ENCODE peak calls at places on chromosomes 5 and 9, in ten cellular contexts. One of them, this sample, is unnamed.

GRCh38 chr9:21294325-21294724 is 10.8 kb downstream of the IFNA5 start:
- DNase-seq in cardiac muscle cell: no peak
- DNase-seq in ovary: no peak
- DNase-seq in pancreas: no peak
- DNase-seq in neuronal stem cell: no peak
- DNase-seq in H7: no peak
- DNase-seq in OCI-LY7: no peak
- DNase-seq in adipocyte: no peak
- DNase-seq in endodermal cell: no peak
- DNase-seq in fibroblast of lung: peak; percentile 64
- DNase-seq in this sample: no peak

GRCh38 chr5:43400082-43400481 is 12.1 kb downstream of the CCL28 start:
- DNase-seq in neuronal stem cell: no peak
- DNase-seq in ovary: no peak
- DNase-seq in cardiac muscle cell: no peak
- DNase-seq in OCI-LY7: no peak
- DNase-seq in adipocyte: peak; percentile 55
- DNase-seq in fibroblast of lung: peak; percentile 29
- DNase-seq in endodermal cell: no peak
- DNase-seq in pancreas: no peak
- DNase-seq in H7: no peak
- DNase-seq in this sample: no peak

GRCh38 chr9:77516781-77517180 is 131.3 kb downstream of the GNA14 start:
- DNase-seq in fibroblast of lung: no peak
- DNase-seq in adipocyte: no peak
- DNase-seq in H7: no peak
- DNase-seq in OCI-LY7: no peak
- DNase-seq in neuronal stem cell: no peak
- DNase-seq in ovary: no peak
- DNase-seq in endodermal cell: no peak
- DNase-seq in cardiac muscle cell: no peak
- DNase-seq in pancreas: no peak
- DNase-seq in this sample: no peak

GRCh38 chr9:6818292-6818922 is 60.6 kb downstream of the KDM4C start:
- DNase-seq in ovary: no peak
- DNase-seq in H7: no peak
- DNase-seq in OCI-LY7: no peak
- DNase-seq in neuronal stem cell: no peak
- DNase-seq in fibroblast of lung: no peak
- DNase-seq in pancreas: no peak
- DNase-seq in endodermal cell: no peak
- DNase-seq in adipocyte: no peak
- DNase-seq in cardiac muscle cell: no peak
- DNase-seq in this sample: no peak

GRCh38 chr5:66671305-66671704 is 75.1 kb downstream of the MAST4 start:
- DNase-seq in pancreas: no peak
- DNase-seq in cardiac muscle cell: no peak
- DNase-seq in endodermal cell: no peak
- DNase-seq in H7: no peak
- DNase-seq in ovary: no peak
- DNase-seq in adipocyte: no peak
- DNase-seq in neuronal stem cell: no peak
- DNase-seq in fibroblast of lung: no peak
- DNase-seq in OCI-LY7: no peak
- DNase-seq in this sample: no peak

GRCh38 chr5:76363385-76364261 is 39.5 kb upstream of the IQGAP2 start:
- DNase-seq in neuronal stem cell: no peak
- DNase-seq in OCI-LY7: peak; percentile 50
- DNase-seq in endodermal cell: no peak
- DNase-seq in fibroblast of lung: no peak
- DNase-seq in ovary: no peak
- DNase-seq in pancreas: peak; percentile 61
- DNase-seq in adipocyte: no peak
- DNase-seq in cardiac muscle cell: peak; percentile 60
- DNase-seq in H7: no peak
- DNase-seq in this sample: no peak

GRCh38 chr9:75979362-75979761 is 88.9 kb downstream of the PCSK5 start:
- DNase-seq in ovary: no peak
- DNase-seq in OCI-LY7: peak; percentile 8
- DNase-seq in fibroblast of lung: no peak
- DNase-seq in endodermal cell: peak; percentile 73
- DNase-seq in cardiac muscle cell: peak; percentile 11
- DNase-seq in pancreas: no peak
- DNase-seq in neuronal stem cell: no peak
- DNase-seq in adipocyte: peak; percentile 36
- DNase-seq in H7: peak; percentile 36
- DNase-seq in this sample: peak; percentile 41

GRCh38 chr5:31459594-31459993 is 72.3 kb downstream of the DROSHA start:
- DNase-seq in adipocyte: no peak
- DNase-seq in fibroblast of lung: peak; percentile 37
- DNase-seq in ovary: no peak
- DNase-seq in OCI-LY7: no peak
- DNase-seq in cardiac muscle cell: no peak
- DNase-seq in neuronal stem cell: no peak
- DNase-seq in endodermal cell: no peak
- DNase-seq in H7: no peak
- DNase-seq in pancreas: no peak
- DNase-seq in this sample: no peak

GRCh38 chr5:33370135-33370472 is 70.7 kb upstream of the TARS1 start:
- DNase-seq in fibroblast of lung: peak; percentile 98
- DNase-seq in pancreas: no peak
- DNase-seq in ovary: no peak
- DNase-seq in H7: no peak
- DNase-seq in OCI-LY7: no peak
- DNase-seq in neuronal stem cell: no peak
- DNase-seq in endodermal cell: no peak
- DNase-seq in cardiac muscle cell: no peak
- DNase-seq in adipocyte: peak; percentile 78
- DNase-seq in this sample: no peak

GRCh38 chr9:135418161-135418560 is 61.4 kb upstream of the PPP1R26 start:
- DNase-seq in H7: peak; percentile 22
- DNase-seq in neuronal stem cell: no peak
- DNase-seq in adipocyte: no peak
- DNase-seq in endodermal cell: no peak
- DNase-seq in pancreas: no peak
- DNase-seq in fibroblast of lung: no peak
- DNase-seq in ovary: no peak
- DNase-seq in cardiac muscle cell: no peak
- DNase-seq in OCI-LY7: no peak
- DNase-seq in this sample: no peak

GRCh38 chr5:114360362-114360761 is 1.5 kb upstream of the KCNN2 start:
- DNase-seq in cardiac muscle cell: no peak
- DNase-seq in ovary: no peak
- DNase-seq in neuronal stem cell: no peak
- DNase-seq in H7: peak; percentile 16
- DNase-seq in OCI-LY7: no peak
- DNase-seq in endodermal cell: no peak
- DNase-seq in fibroblast of lung: no peak
- DNase-seq in pancreas: no peak
- DNase-seq in adipocyte: no peak
- DNase-seq in this sample: no peak
- H3K4me3 ChIP-seq in cardiac muscle cell: peak overlapping the region; percentile 51
- H3K4me3 ChIP-seq in ovary: peak overlapping the region; percentile 37
- H3K4me3 ChIP-seq in neuronal stem cell: peak overlapping the region; percentile 79
- H3K4me3 ChIP-seq in H7: peak overlapping the region; percentile 95
- H3K4me3 ChIP-seq in OCI-LY7: no peak overlapping the region
- H3K4me3 ChIP-seq in endodermal cell: peak overlapping the region; percentile 79
- H3K4me3 ChIP-seq in fibroblast of lung: no peak overlapping the region
- H3K4me3 ChIP-seq in pancreas: peak overlapping the region; percentile 79
- H3K4me3 ChIP-seq in adipocyte: no peak overlapping the region
- H3K4me3 ChIP-seq in this sample: peak overlapping the region; percentile 80

GRCh38 chr5:72117281-72117680 is 10.0 kb downstream of the MAP1B start:
- DNase-seq in pancreas: no peak
- DNase-seq in adipocyte: peak; percentile 51
- DNase-seq in OCI-LY7: no peak
- DNase-seq in cardiac muscle cell: no peak
- DNase-seq in fibroblast of lung: no peak
- DNase-seq in H7: no peak
- DNase-seq in ovary: no peak
- DNase-seq in neuronal stem cell: no peak
- DNase-seq in endodermal cell: no peak
- DNase-seq in this sample: no peak

GRCh38 chr5:72122619-72123018 is 15.3 kb downstream of the MAP1B start:
- DNase-seq in OCI-LY7: no peak
- DNase-seq in adipocyte: no peak
- DNase-seq in endodermal cell: no peak
- DNase-seq in cardiac muscle cell: no peak
- DNase-seq in pancreas: no peak
- DNase-seq in fibroblast of lung: no peak
- DNase-seq in ovary: no peak
- DNase-seq in H7: peak; percentile 15
- DNase-seq in neuronal stem cell: no peak
- DNase-seq in this sample: no peak

GRCh38 chr5:72121753-72122445 is 14.6 kb downstream of the MAP1B start:
- DNase-seq in fibroblast of lung: peak; percentile 56
- DNase-seq in cardiac muscle cell: no peak
- DNase-seq in neuronal stem cell: no peak
- DNase-seq in adipocyte: no peak
- DNase-seq in endodermal cell: no peak
- DNase-seq in pancreas: no peak
- DNase-seq in H7: peak; percentile 45
- DNase-seq in ovary: no peak
- DNase-seq in OCI-LY7: no peak
- DNase-seq in this sample: no peak

GRCh38 chr5:72123764-72124163 is 16.5 kb downstream of the MAP1B start:
- DNase-seq in ovary: no peak
- DNase-seq in cardiac muscle cell: no peak
- DNase-seq in endodermal cell: no peak
- DNase-seq in H7: no peak
- DNase-seq in pancreas: no peak
- DNase-seq in adipocyte: no peak
- DNase-seq in fibroblast of lung: peak; percentile 57
- DNase-seq in OCI-LY7: no peak
- DNase-seq in neuronal stem cell: no peak
- DNase-seq in this sample: no peak

GRCh38 chr5:72121052-72121451 is 13.8 kb downstream of the MAP1B start:
- DNase-seq in ovary: no peak
- DNase-seq in OCI-LY7: no peak
- DNase-seq in pancreas: no peak
- DNase-seq in fibroblast of lung: no peak
- DNase-seq in endodermal cell: no peak
- DNase-seq in H7: no peak
- DNase-seq in neuronal stem cell: no peak
- DNase-seq in adipocyte: no peak
- DNase-seq in cardiac muscle cell: no peak
- DNase-seq in this sample: no peak
- H3K4me3 ChIP-seq in ovary: no peak overlapping the region
- H3K4me3 ChIP-seq in OCI-LY7: no peak overlapping the region
- H3K4me3 ChIP-seq in pancreas: no peak overlapping the region
- H3K4me3 ChIP-seq in fibroblast of lung: no peak overlapping the region
- H3K4me3 ChIP-seq in endodermal cell: no peak overlapping the region
- H3K4me3 ChIP-seq in H7: no peak overlapping the region
- H3K4me3 ChIP-seq in neuronal stem cell: no peak overlapping the region
- H3K4me3 ChIP-seq in adipocyte: no peak overlapping the region
- H3K4me3 ChIP-seq in cardiac muscle cell: no peak overlapping the region
- H3K4me3 ChIP-seq in this sample: no peak overlapping the region

DNA sequence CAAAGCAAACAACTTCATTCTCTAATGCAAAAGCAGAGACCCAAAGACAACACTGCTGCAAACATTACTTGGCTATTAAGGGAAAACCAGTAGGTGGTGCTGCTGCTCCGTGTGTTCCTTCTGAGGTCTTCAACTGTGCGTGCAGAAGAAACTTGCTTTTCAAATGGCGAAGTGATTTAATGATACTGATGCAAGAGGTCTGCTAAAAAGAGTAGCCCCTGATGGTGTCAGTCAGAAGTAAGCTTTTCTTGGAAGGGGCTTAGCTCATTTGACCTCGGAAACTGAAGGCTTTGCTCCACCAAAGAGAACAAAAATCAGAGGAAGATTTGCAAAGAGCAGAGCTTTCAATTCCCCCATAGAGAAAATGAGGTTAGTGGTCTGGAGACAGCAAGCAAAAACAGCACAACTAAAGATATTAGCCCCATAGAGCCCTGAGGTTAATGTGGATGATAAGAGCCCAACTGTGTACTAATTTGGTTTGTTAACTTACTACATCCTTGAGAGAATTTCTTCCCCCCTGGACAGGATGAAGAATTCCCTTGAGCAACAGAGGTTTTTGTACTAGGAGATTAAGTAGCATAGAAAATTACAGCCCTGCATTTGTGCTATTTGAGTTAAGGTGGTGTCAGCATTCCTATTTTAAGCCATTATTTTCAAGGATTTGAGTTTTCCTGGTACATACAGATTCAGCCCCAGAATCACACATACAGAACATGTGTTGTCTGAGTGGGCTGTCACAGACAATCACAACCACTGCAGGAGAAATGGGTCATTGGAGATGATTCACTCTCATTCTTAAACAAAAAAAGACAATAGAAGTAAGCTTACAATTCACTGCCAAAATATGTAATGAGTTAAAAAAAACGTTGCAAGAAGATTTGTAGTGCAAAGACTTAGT is 153.2 kb upstream of the C9orf72 start:
- DNase-seq in endodermal cell: peak; percentile 90
- DNase-seq in adipocyte: peak; percentile 73
- DNase-seq in pancreas: no peak
- DNase-seq in H7: peak; percentile 32
- DNase-seq in ovary: peak; percentile 11
- DNase-seq in neuronal stem cell: peak; percentile 83
- DNase-seq in OCI-LY7: peak; percentile 53
- DNase-seq in fibroblast of lung: peak; percentile 50
- DNase-seq in cardiac muscle cell: peak; percentile 83
- DNase-seq in this sample: peak; percentile 65
- H3K4me3 ChIP-seq in endodermal cell: no peak overlapping the region
- H3K4me3 ChIP-seq in adipocyte: no peak overlapping the region
- H3K4me3 ChIP-seq in pancreas: no peak overlapping the region
- H3K4me3 ChIP-seq in H7: no peak overlapping the region
- H3K4me3 ChIP-seq in ovary: no peak overlapping the region
- H3K4me3 ChIP-seq in neuronal stem cell: no peak overlapping the region
- H3K4me3 ChIP-seq in OCI-LY7: no peak overlapping the region
- H3K4me3 ChIP-seq in fibroblast of lung: no peak overlapping the region
- H3K4me3 ChIP-seq in cardiac muscle cell: no peak overlapping the region
- H3K4me3 ChIP-seq in this sample: no peak overlapping the region

DNA sequence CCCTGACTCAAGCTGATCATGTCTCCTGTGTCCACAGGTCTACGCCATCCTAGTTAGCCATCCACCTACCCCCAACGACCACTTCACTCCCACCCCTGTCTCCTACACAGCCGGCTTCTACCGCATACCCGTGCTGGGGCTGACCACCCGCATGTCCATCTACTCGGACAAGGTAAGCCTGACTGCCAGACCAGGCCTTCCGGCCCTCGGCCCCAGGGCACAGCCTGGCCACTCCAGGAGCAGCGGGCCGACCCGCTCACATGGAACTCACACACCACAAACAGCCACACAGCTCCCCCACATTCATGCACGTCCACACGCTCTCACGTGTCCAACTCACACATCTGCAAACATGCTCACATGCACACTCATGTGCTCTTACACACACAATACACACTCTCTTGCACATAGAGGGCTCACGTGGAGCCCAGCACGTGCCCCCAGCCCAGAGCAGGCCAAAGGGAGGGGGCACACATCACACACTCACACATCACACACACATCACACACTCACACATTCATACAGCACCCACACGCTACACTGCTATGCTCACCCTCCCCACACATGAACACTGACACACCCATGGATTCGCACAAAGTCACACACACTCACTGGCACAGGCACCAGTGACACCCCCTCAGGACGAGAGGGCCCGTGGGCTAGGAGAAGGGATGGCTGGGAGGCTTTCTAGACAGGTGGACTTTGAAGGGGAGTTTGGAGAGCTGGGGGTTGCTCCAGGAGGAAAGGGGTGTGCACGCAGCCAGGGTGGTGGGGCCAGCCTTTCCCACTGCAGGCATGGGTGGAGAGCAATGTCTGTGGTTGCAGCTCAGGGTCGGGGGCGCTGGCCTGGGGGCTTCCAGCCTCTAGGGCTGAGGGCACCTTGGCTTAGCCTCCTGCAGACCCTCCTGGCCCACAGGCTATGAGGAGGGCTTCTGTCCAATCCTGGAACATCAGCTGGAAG is 3.3 kb downstream of the GRIN1 start:
- DNase-seq in H7: peak; percentile 44
- DNase-seq in endodermal cell: peak; percentile 29
- DNase-seq in cardiac muscle cell: no peak
- DNase-seq in OCI-LY7: no peak
- DNase-seq in pancreas: no peak
- DNase-seq in ovary: no peak
- DNase-seq in adipocyte: no peak
- DNase-seq in neuronal stem cell: no peak
- DNase-seq in fibroblast of lung: no peak
- DNase-seq in this sample: no peak
- H3K4me3 ChIP-seq in H7: no peak overlapping the region
- H3K4me3 ChIP-seq in endodermal cell: no peak overlapping the region
- H3K4me3 ChIP-seq in cardiac muscle cell: no peak overlapping the region
- H3K4me3 ChIP-seq in OCI-LY7: no peak overlapping the region
- H3K4me3 ChIP-seq in pancreas: no peak overlapping the region
- H3K4me3 ChIP-seq in ovary: no peak overlapping the region
- H3K4me3 ChIP-seq in adipocyte: no peak overlapping the region
- H3K4me3 ChIP-seq in neuronal stem cell: peak overlapping the region; percentile 68
- H3K4me3 ChIP-seq in fibroblast of lung: no peak overlapping the region
- H3K4me3 ChIP-seq in this sample: no peak overlapping the region